ENCODE peak calls at places on chromosomes 12 and 14, in nine cellular contexts. V, P, U, E, H, W, C, N and S are unnamed samples.
A peak's percentile ranks its signal among the peaks of the same experiment; 100 is the strongest.

GRCh38 chr12:51512438-51512837 is 78.6 kb upstream of the SCN8A start:
- DNase-seq in V (no peak), P (no peak), U (no peak), E (no peak), H (no peak), W (no peak), C (no peak), N (no peak), S (no peak)

GRCh38 chr12:103912069-103912468 is 18.1 kb upstream of the HSP90B1 start:
- DNase-seq in V (no peak), P (no peak), U (no peak), E (no peak), H (no peak), W (no peak), C (no peak), N (no peak), S (no peak)

GRCh38 chr12:64893961-64894360 is 69.5 kb downstream of the TBC1D30 start:
- DNase-seq in V (no peak), P (peak; percentile 10), U (peak; percentile 39), E (no peak), H (no peak), W (no peak), C (peak; percentile 43), N (no peak), S (peak; percentile 70)

GRCh38 chr14:105881021-105881930 is 354.9 kb downstream of the TMEM121 start:
- DNase-seq in V (no peak), P (no peak), U (no peak), E (no peak), H (peak; percentile 6), W (peak; percentile 7), C (no peak), N (no peak), S (no peak)

GRCh38 chr12:96811083-96811482 is 96.0 kb upstream of the NEDD1 start:
- DNase-seq in V (no peak), P (peak; percentile 63), U (peak; percentile 94), E (peak; percentile 28), H (no peak), W (no peak), C (peak; percentile 71), N (no peak), S (peak; percentile 52)

GRCh38 chr14:23364164-23364571 is 804 bp downstream of the EFS start:
- DNase-seq in V (no peak), P (no peak), U (no peak), E (no peak), H (no peak), W (no peak), C (no peak), N (no peak), S (peak; percentile 13)

GRCh38 chr12:12018454-12018853 is 52.3 kb upstream of the BCL2L14 start:
- DNase-seq in V (no peak), P (peak; percentile 80), U (no peak), E (no peak), H (no peak), W (no peak), C (peak; percentile 21), N (no peak), S (no peak)

GRCh38 chr14:50347521-50347920 is 35.4 kb downstream of the DMAC2L start:
- DNase-seq in V (no peak), P (peak; percentile 73), U (peak; percentile 43), E (no peak), H (peak; percentile 27), W (no peak), C (peak; percentile 68), N (no peak), S (peak; percentile 69)

GRCh38 chr14:100525615-100526014 is 61.6 kb downstream of the BEGAIN start:
- DNase-seq in V (no peak), P (no peak), U (no peak), E (no peak), H (no peak), W (peak; percentile 9), C (no peak), N (no peak), S (no peak)

GRCh38 chr14:32524609-32525391 is 195.7 kb downstream of the AKAP6 start:
- DNase-seq in V (no peak), P (peak; percentile 31), U (peak; percentile 83), E (no peak), H (no peak), W (no peak), C (peak; percentile 43), N (no peak), S (no peak)

GRCh38 chr12:26298785-26299621 is 103.6 kb downstream of the SSPN start:
- DNase-seq in V (peak; percentile 19), P (peak; percentile 72), U (peak; percentile 80), E (peak; percentile 64), H (no peak), W (no peak), C (peak; percentile 80), N (no peak), S (peak; percentile 71)

GRCh38 chr14:77305696-77306095 is 15.0 kb downstream of the POMT2 start:
- DNase-seq in V (no peak), P (no peak), U (no peak), E (no peak), H (no peak), W (no peak), C (no peak), N (no peak), S (no peak)

GRCh38 chr12:43776498-43776897 is 17.7 kb downstream of the IRAK4 start:
- DNase-seq in V (peak; percentile 53), P (peak; percentile 42), U (peak; percentile 18), E (peak; percentile 30), H (no peak), W (no peak), C (peak; percentile 50), N (no peak), S (peak; percentile 26)

GRCh38 chr12:24911284-24911791 is 37.6 kb downstream of the BCAT1 start:
- DNase-seq in V (no peak), P (peak; percentile 38), U (peak; percentile 57), E (no peak), H (no peak), W (no peak), C (peak; percentile 79), N (no peak), S (peak; percentile 86)

GRCh38 chr12:57657744-57658143 is 24.7 kb upstream of the B4GALNT1 start:
- DNase-seq in V (no peak), P (peak; percentile 75), U (no peak), E (no peak), H (peak; percentile 79), W (no peak), C (peak; percentile 68), N (no peak), S (peak; percentile 36)

GRCh38 chr14:31935406-31935805 is 141.7 kb upstream of the ARHGAP5 start:
- DNase-seq in V (no peak), P (no peak), U (no peak), E (no peak), H (no peak), W (no peak), C (no peak), N (no peak), S (no peak)

GRCh38 chr14:29528889-29529288 is 398.8 kb downstream of the PRKD1 start:
- DNase-seq in V (no peak), P (peak; percentile 4), U (no peak), E (no peak), H (no peak), W (no peak), C (no peak), N (no peak), S (peak; percentile 35)

GRCh38 chr12:108650083-108650482 is 16.4 kb upstream of the SELPLG start:
- DNase-seq in V (no peak), P (no peak), U (no peak), E (no peak), H (no peak), W (no peak), C (no peak), N (no peak), S (no peak)

GRCh38 chr14:87898301-87898700 is 94.7 kb downstream of the GALC start:
- DNase-seq in V (no peak), P (no peak), U (no peak), E (no peak), H (no peak), W (no peak), C (peak; percentile 19), N (no peak), S (no peak)

GRCh38 chr14:20610002-20610765 is 19.0 kb upstream of the RNASE12 start:
- DNase-seq in V (peak; percentile 69), P (peak; percentile 82), U (peak; percentile 79), E (peak; percentile 85), H (peak; percentile 86), W (peak; percentile 79), C (peak; percentile 87), N (no peak), S (peak; percentile 80)
- H3K4me3 ChIP-seq in V (peak overlapping the region; percentile 96), P (peak overlapping the region; percentile 89), U (peak overlapping the region; percentile 100), E (peak overlapping the region; percentile 93), H (peak overlapping the region; percentile 97), W (peak overlapping the region; percentile 98), C (peak overlapping the region; percentile 91), N (peak overlapping the region; percentile 98), S (peak overlapping the region; percentile 87)

DNA sequence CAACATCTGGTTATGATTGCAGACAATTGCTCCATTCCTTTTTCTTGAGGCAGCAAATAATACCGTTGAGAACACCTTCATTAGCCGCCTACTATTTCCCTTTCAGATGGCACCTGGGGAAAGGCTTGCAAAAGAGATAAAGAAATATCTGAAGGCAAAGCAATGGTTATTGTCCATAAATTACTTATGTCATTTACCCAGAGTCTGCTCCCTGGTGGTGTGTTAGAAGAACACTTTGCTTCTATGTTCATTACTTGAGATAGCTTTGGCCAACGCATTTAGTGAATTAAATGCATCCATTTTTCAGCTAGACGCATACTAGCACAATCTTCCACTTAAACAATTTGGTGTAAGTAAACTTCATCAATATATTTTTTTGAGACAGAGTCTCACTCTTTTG is 377.7 kb downstream of the KCNH5 start:
- DNase-seq in V (no peak), P (no peak), U (no peak), E (no peak), H (no peak), W (no peak), C (no peak), N (no peak), S (no peak)
- TF ChIP-seq CTCF in V (no peak), P (no peak), U (no peak), E (no peak), H (no peak), W (no peak), C (no peak), N (no peak), S (no peak)

GRCh38 chr14:83416476-83416875 is 1882.8 kb upstream of the SEL1L start:
- DNase-seq in V (no peak), P (peak; percentile 4), U (no peak), E (no peak), H (no peak), W (no peak), C (no peak), N (no peak), S (no peak)
- H3K4me3 ChIP-seq in V (no peak overlapping the region), P (no peak overlapping the region), U (no peak overlapping the region), E (no peak overlapping the region), H (no peak overlapping the region), W (no peak overlapping the region), C (no peak overlapping the region), N (no peak overlapping the region), S (no peak overlapping the region)

DNA sequence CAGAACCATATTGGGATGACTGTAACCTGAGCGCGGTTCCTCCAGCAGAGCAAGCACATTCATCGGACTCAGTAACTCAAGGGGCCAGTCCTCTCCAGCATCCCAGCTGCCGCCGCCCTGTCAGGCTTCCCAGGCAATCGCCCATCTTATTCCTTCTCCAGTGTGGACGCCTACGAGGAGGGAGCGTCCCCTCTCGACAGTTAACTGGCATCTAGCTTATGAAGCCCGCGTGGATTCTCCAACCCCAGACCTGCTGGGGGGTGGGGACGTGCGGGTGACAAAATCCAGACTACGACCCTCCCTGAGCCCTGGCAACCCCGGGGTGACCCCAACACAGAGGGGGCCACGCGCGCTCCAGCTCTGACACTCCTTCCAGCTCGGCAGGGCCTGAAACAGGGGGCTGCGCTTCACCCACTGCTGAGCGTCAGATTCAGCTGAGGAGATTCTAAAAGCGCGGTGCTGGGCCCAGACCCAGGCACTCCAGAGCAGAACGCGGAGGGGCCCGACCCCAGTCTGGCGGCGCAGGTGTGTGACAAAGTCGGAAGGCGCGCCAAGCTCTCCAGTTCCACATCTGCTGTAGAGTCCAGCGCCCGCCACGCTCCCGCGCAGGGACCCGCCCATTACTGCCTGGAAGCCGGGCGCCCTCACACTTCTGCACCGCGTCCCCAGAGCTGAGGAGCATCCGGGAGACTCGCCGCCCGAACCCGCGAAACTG is 43.9 kb upstream of the ESR2 start:
- DNase-seq in V (peak; percentile 88), P (peak; percentile 58), U (peak; percentile 69), E (peak; percentile 49), H (peak; percentile 59), W (no peak), C (peak; percentile 42), N (peak; percentile 17), S (peak; percentile 40)
- TF ChIP-seq CTCF in V (peak; percentile 24), P (peak; percentile 6), U (no peak), E (no peak), H (no peak), W (no peak), C (no peak), N (no peak), S (no peak)